ENCODE peak calls at places on chromosome 1, in six cellular contexts. A is lower leg skin; Y is activated CD8-positive, alpha-beta T cell treated with anti-CD3 and anti-CD28 coated beads for 36 hours; U is AG09309; T is GM13977; G is fibroblast of lung. L is an unnamed sample.

GRCh38 chr1:22137006-22137720 is 5.7 kb downstream of the WNT4 start:
- DNase-seq in Y (no peak), G (peak; percentile 15), U (no peak), A (peak; percentile 46), T (no peak), L (no peak)

GRCh38 chr1:17416389-17416788 is 23.1 kb downstream of the RCC2 start:
- DNase-seq in G (no peak), A (no peak), T (no peak), Y (no peak), U (no peak), L (no peak)

GRCh38 chr1:192553741-192554140 is 21.8 kb upstream of the RGS1 start:
- DNase-seq in A (no peak), T (no peak), U (no peak), Y (no peak), G (no peak), L (peak; percentile 38)

GRCh38 chr1:59485949-59486348 is 189.1 kb downstream of the FGGY start:
- DNase-seq in G (no peak), U (no peak), A (no peak), T (no peak), Y (no peak), L (no peak)

GRCh38 chr1:55812281-55812680 is 597.1 kb upstream of the USP24 start:
- DNase-seq in A (no peak), Y (no peak), U (no peak), G (peak; percentile 45), T (no peak), L (no peak)

GRCh38 chr1:75795703-75796193 is 934 bp upstream of the MSH4 start:
- DNase-seq in T (no peak), G (no peak), A (no peak), U (no peak), Y (no peak), L (peak; percentile 40)

GRCh38 chr1:227883073-227883520 is 64.6 kb downstream of the WNT9A start:
- DNase-seq in G (no peak), Y (no peak), U (no peak), T (peak; percentile 25), A (peak; percentile 9), L (no peak)

GRCh38 chr1:228120351-228121091 is 11.4 kb upstream of the MRPL55 start:
- DNase-seq in T (no peak), Y (no peak), U (peak; percentile 18), G (peak; percentile 13), A (no peak), L (no peak)

GRCh38 chr1:225746361-225747179 is 31.1 kb upstream of the SRP9 start:
- DNase-seq in Y (no peak), A (peak; percentile 50), T (no peak), G (peak; percentile 94), U (peak; percentile 65), L (no peak)

GRCh38 chr1:97636941-97637340 is 283.9 kb downstream of the DPYD start:
- DNase-seq in Y (no peak), A (no peak), G (peak; percentile 79), T (no peak), U (peak; percentile 55), L (no peak)

GRCh38 chr1:236545621-236546169 is 21.9 kb downstream of the LGALS8 start:
- DNase-seq in G (no peak), Y (no peak), U (no peak), T (no peak), A (no peak), L (no peak)

GRCh38 chr1:88061106-88061829 is 622.8 kb upstream of the PKN2 start:
- DNase-seq in U (peak; percentile 39), Y (peak; percentile 44), A (peak; percentile 64), G (peak; percentile 59), T (peak; percentile 26), L (peak; percentile 38)

GRCh38 chr1:101506541-101507164 is 269.8 kb downstream of the S1PR1 start:
- DNase-seq in A (no peak), Y (peak; percentile 56), U (no peak), T (peak; percentile 33), G (peak; percentile 13), L (peak; percentile 60)

GRCh38 chr1:222787746-222788145 is 27.1 kb upstream of the DISP1 start:
- DNase-seq in A (no peak), U (no peak), Y (no peak), T (no peak), G (peak; percentile 38), L (no peak)

GRCh38 chr1:31843506-31843905 is 27.7 kb upstream of the SPOCD1 start:
- DNase-seq in U (peak; percentile 93), T (no peak), Y (no peak), G (peak; percentile 62), A (peak; percentile 40), L (no peak)

GRCh38 chr1:216766633-216767325 is 43.5 kb upstream of the ESRRG start:
- DNase-seq in G (peak; percentile 44), A (no peak), Y (no peak), U (no peak), T (no peak), L (no peak)

GRCh38 chr1:103461171-103462105 is 64.1 kb upstream of the RNPC3 start:
- DNase-seq in Y (no peak), A (no peak), U (no peak), T (peak; percentile 17), G (peak; percentile 12), L (peak; percentile 6)

GRCh38 chr1:222919478-222919865 is 104.6 kb downstream of the DISP1 start:
- DNase-seq in U (no peak), G (peak; percentile 71), T (no peak), A (no peak), Y (no peak), L (no peak)

GRCh38 chr1:21305155-21305899 is 15.1 kb upstream of the ECE1 start:
- DNase-seq in Y (no peak), G (no peak), T (no peak), U (no peak), A (no peak), L (no peak)

GRCh38 chr1:206907304-206907991 is 10.2 kb downstream of the IL24 start:
- DNase-seq in Y (no peak), U (no peak), G (no peak), T (no peak), A (no peak), L (no peak)

GRCh38 chr1:93196591-93196990 is 16.1 kb downstream of the CCDC18 start:
- DNase-seq in U (no peak), G (peak; percentile 41), T (no peak), A (no peak), Y (no peak), L (no peak)

GRCh38 chr1:26285366-26286063 is 5.6 kb downstream of the SH3BGRL3 start:
- DNase-seq in A (no peak), G (no peak), U (no peak), T (peak; percentile 51), Y (peak; percentile 72), L (peak; percentile 78)

GRCh38 chr1:26530898-26531598 is 1.5 kb downstream of the RPS6KA1 start:
- DNase-seq in A (no peak), U (peak; percentile 5), Y (no peak), T (peak; percentile 59), G (peak; percentile 72), L (peak; percentile 40)

GRCh38 chr1:1833916-1834325 is 55.7 kb upstream of the NADK start:
- DNase-seq in Y (no peak), U (no peak), G (peak; percentile 53), A (no peak), T (no peak), L (peak; percentile 72)

GRCh38 chr1:52518962-52519361 is 33.9 kb downstream of the TUT4 start:
- DNase-seq in A (no peak), U (no peak), T (no peak), Y (no peak), G (no peak), L (no peak)

GRCh38 chr1:19398309-19398760 is 86.2 kb downstream of the SLC66A1 start:
- DNase-seq in Y (peak; percentile 14), G (peak; percentile 100), A (no peak), U (peak; percentile 98), T (no peak), L (no peak)

DNA sequence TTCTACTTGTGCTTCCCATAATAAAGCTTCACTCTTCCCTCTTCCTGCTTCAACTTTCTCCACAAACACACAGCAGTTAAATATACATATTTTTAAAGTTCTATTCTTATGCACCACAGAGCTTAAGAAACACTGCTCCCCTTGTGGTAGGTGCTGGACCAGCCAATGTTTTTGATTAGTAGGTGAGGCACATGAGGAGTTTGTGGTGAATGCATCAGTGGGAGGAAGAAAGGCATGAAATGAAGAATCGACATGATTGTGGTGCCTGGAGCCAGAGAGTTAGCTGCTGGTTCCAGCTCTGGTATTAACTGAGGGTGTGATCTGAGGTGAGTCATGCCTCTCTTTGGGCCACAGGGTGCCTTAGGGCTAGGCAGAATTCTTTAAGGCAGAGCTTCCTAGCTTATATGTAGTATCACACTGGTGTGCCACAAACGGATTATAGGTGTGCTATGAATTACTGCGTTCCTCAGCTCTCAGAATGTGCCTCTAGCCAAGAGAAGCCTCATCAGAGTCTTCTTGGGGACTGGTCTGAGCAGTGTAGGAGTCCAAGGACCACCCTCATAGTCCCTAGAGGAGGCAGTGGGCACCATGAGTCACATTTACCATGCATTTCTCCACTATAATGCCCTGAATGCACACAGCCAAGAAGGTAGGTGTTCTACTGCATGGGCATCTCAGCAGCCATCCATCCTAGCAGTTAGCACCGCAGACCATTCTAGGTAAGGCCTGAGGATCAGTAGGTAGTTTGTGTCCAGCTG is 97.4 kb upstream of the SGIP1 start:
- DNase-seq in Y (peak; percentile 87), G (peak; percentile 86), U (peak; percentile 88), T (peak; percentile 45), A (peak; percentile 40), L (peak; percentile 78)
- TF ChIP-seq CTCF in Y (peak; percentile 81), G (no peak), U (peak; percentile 75), T (peak; percentile 51), A (no peak), L (peak; percentile 49)

GRCh38 chr1:179591592-179592580 is at the start of gene TDRD5:
- DNase-seq in G (no peak), Y (no peak), A (no peak), T (peak; percentile 50), U (no peak), L (no peak)
- TF ChIP-seq CTCF in G (no peak), Y (no peak), A (no peak), T (no peak), U (no peak), L (no peak)

DNA sequence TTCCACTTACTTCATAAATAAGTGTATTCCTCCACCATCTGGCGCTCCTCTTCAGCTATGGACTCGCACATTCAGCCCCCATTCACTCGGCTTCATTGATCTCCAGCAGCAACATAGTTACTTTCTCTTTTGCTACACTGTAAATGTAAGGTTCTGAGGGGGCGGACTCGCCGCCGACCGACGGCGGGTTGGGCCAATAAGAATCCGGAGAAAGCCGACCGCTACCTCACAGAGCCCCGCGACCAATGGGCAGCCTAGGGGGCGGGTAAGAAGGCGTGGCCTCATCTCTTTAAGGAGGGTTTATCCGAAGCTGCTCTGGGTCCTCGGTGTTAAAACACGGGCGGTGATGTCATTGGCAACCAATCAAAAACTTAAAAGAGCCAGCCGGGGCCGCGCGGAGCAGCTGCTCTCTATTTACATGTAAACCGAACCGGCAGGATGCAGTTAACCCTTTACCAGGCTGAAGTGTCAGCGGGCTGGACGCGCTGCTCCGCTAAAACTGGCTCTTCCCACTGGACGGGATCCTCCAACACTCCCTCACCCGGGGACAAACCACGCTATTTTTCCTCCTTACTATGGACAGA is at the start of gene DUSP10:
- DNase-seq in Y (peak; percentile 100), A (peak; percentile 100), T (peak; percentile 98), G (peak; percentile 100), U (peak; percentile 99), L (peak; percentile 99)
- TF ChIP-seq CTCF in Y (no peak), A (no peak), T (peak; percentile 34), G (no peak), U (no peak), L (no peak)

GRCh38 chr1:44168520-44169098 is 27.2 kb upstream of the KLF18 start:
- DNase-seq in U (no peak), A (no peak), G (no peak), Y (peak; percentile 13), T (no peak), L (no peak)

GRCh38 chr1:44174630-44175029 is 33.2 kb upstream of the KLF18 start:
- DNase-seq in Y (no peak), G (no peak), T (no peak), A (no peak), U (no peak), L (no peak)

GRCh38 chr1:44170281-44170823 is 28.9 kb upstream of the KLF18 start:
- DNase-seq in T (no peak), Y (no peak), A (no peak), G (peak; percentile 58), U (peak; percentile 1), L (no peak)
- TF ChIP-seq CTCF in T (no peak), Y (no peak), A (no peak), G (peak; percentile 3), U (no peak), L (no peak)